ENCODE peak calls at places on chromosome 15, in four cellular contexts. L, Q, M and W are unnamed samples.

GRCh38 chr15:88537591-88538317 is 8.7 kb downstream of the DET1 start:
- DNase-seq in L (no peak), M (no peak), Q (no peak), W (no peak)

GRCh38 chr15:33013827-33014445 is 180.6 kb downstream of the FMN1 start:
- DNase-seq in M (peak), Q (peak), L (no peak), W (no peak)

GRCh38 chr15:27172821-27173220 is 201.8 kb downstream of the GABRG3 start:
- DNase-seq in Q (no peak), M (no peak), L (no peak), W (no peak)

GRCh38 chr15:47184405-47185221 is 532.7 kb upstream of the SEMA6D start:
- DNase-seq in M (no peak), Q (no peak), L (no peak), W (no peak)

GRCh38 chr15:32838820-32839219 is 121.0 kb downstream of the GREM1 start:
- DNase-seq in M (peak), Q (peak), L (no peak), W (peak)

GRCh38 chr15:91878319-91878718 is 24.8 kb downstream of the SLCO3A1 start:
- DNase-seq in M (no peak), Q (no peak), L (no peak), W (no peak)

GRCh38 chr15:91942676-91943417 is 89.3 kb downstream of the SLCO3A1 start:
- DNase-seq in M (peak), Q (peak), L (no peak), W (peak)

GRCh38 chr15:57598346-57598745 is 6.6 kb downstream of the MYZAP start:
- DNase-seq in M (no peak), L (no peak), Q (no peak), W (no peak)